ENCODE peak calls at places on chromosomes 11 and 22, in six cellular contexts. U is T-cell; X is NCI-H187 treated with DMSO at 0.1 percent for 48 hours; W is stimulated activated CD4-positive, alpha-beta T cell treated with anti-CD3 and anti-CD28 coated beads, Interleukin-4, amount 100 ng/mL, for 24 hours; C is gastrocnemius medialis; F is ureter. S is an unnamed sample.

GRCh38 chr11:11482726-11483125 is 129.7 kb upstream of the CSNK2A3 start:
- DNase-seq in W (no peak), C (no peak), X (no peak), U (no peak), F (no peak), S (no peak)

GRCh38 chr11:10674991-10675440 is 18.5 kb downstream of the IRAG1 start:
- DNase-seq in U (no peak), F (no peak), C (peak), X (no peak), W (no peak), S (no peak)

GRCh38 chr11:124415356-124415923 is 9.2 kb downstream of the OR8B4 start:
- DNase-seq in U (no peak), C (no peak), W (no peak), F (no peak), X (no peak), S (no peak)

GRCh38 chr11:88051386-88051785 is 123.9 kb downstream of the RAB38 start:
- DNase-seq in W (no peak), C (no peak), F (no peak), X (no peak), U (no peak), S (no peak)

GRCh38 chr22:30178180-30179126 is 68.1 kb downstream of the LIF start:
- DNase-seq in W (peak), U (peak), F (no peak), X (no peak), C (no peak), S (no peak)

GRCh38 chr11:8899119-8899753 is 11.8 kb upstream of the AKIP1 start:
- DNase-seq in W (no peak), F (no peak), C (no peak), X (no peak), U (no peak), S (no peak)

GRCh38 chr11:100876826-100877545 is 189.9 kb downstream of the ARHGAP42 start:
- DNase-seq in U (no peak), C (no peak), F (no peak), X (no peak), W (no peak), S (no peak)

GRCh38 chr22:25027959-25028840 is 75.7 kb downstream of the KIAA1671 start:
- DNase-seq in W (no peak), X (no peak), F (no peak), U (no peak), C (no peak), S (peak)

GRCh38 chr22:43376765-43377485 is 33.8 kb upstream of the SCUBE1 start:
- DNase-seq in F (no peak), X (no peak), W (no peak), U (peak), C (no peak), S (no peak)

GRCh38 chr11:129721685-129722084 is 94.0 kb upstream of the TMEM45B start:
- DNase-seq in F (no peak), W (no peak), U (no peak), C (no peak), X (no peak), S (no peak)

GRCh38 chr11:15858881-15859280 is 497.5 kb downstream of the SOX6 start:
- DNase-seq in F (no peak), X (no peak), W (no peak), C (no peak), U (no peak), S (no peak)

GRCh38 chr11:16773981-16774710 is 35.7 kb downstream of the C11orf58 start:
- DNase-seq in C (no peak), F (no peak), U (no peak), X (no peak), W (no peak), S (no peak)

GRCh38 chr11:119149371-119150275 is 771 bp downstream of the ABCG4 start:
- DNase-seq in X (no peak), U (no peak), F (no peak), W (no peak), C (no peak), S (peak)

GRCh38 chr11:72562431-72562830 is 111.8 kb downstream of the PDE2A start:
- DNase-seq in U (no peak), F (no peak), C (no peak), X (no peak), W (no peak), S (no peak)

GRCh38 chr22:41598081-41598480 is 8.4 kb upstream of the PMM1 start:
- DNase-seq in W (no peak), F (no peak), U (no peak), C (no peak), X (no peak), S (no peak)

GRCh38 chr11:134763030-134763388 is 351.0 kb upstream of the B3GAT1 start:
- DNase-seq in X (no peak), U (no peak), W (no peak), C (no peak), F (no peak), S (no peak)

GRCh38 chr22:37925767-37926166 is 19.7 kb downstream of the MICALL1 start:
- DNase-seq in U (no peak), C (no peak), F (no peak), W (no peak), X (no peak), S (no peak)

GRCh38 chr11:66457826-66458225 is 8.9 kb upstream of the PELI3 start:
- DNase-seq in F (no peak), C (no peak), W (no peak), X (no peak), U (no peak), S (no peak)

GRCh38 chr22:17912942-17913704 is 111.2 kb downstream of the MICAL3 start:
- DNase-seq in C (peak), W (no peak), U (no peak), X (no peak), F (no peak), S (no peak)

GRCh38 chr11:61904539-61905048 is 12.8 kb downstream of the RAB3IL1 start:
- DNase-seq in W (no peak), C (no peak), F (no peak), X (no peak), U (no peak), S (no peak)

S was measured in endothelial cell.